ENCODE peak calls at places on chromosomes 13 and 19, in ten cellular contexts. X is stromal cell of bone marrow; I is NCI-H345; M is activated naive CD4-positive, alpha-beta T cell; Y is body of pancreas; Q is RWPE1; A is lung; L is D341Med; G is fibroblast of pulmonary artery; H is foreskin fibroblast. Z is an unnamed sample.

GRCh38 chr19:12995596-12996541 is 594 bp downstream of the NFIX start:
- DNase-seq in X (no peak), I (no peak), M (no peak), Y (peak), Q (no peak), A (no peak), L (peak), G (peak), H (peak), Z (no peak)

GRCh38 chr13:95307507-95307906 is 6.3 kb upstream of the ABCC4 start:
- DNase-seq in X (no peak), I (no peak), M (no peak), Y (no peak), Q (no peak), A (no peak), L (no peak), G (no peak), H (no peak), Z (no peak)

GRCh38 chr19:50835785-50836542 is 2.6 kb upstream of the KLK15 start:
- DNase-seq in X (peak), I (peak), M (peak), Y (peak), Q (peak), A (peak), L (peak), G (peak), H (peak), Z (peak)

GRCh38 chr13:98976941-98977340 is 923 bp downstream of the DOCK9 start:
- DNase-seq in X (no peak), I (no peak), M (no peak), Y (no peak), Q (no peak), A (no peak), L (no peak), G (peak), H (no peak), Z (no peak)

GRCh38 chr13:48232420-48233096 is 448 bp upstream of the ITM2B start:
- DNase-seq in X (no peak), I (no peak), M (no peak), Y (no peak), Q (no peak), A (no peak), L (peak), G (no peak), H (peak), Z (no peak)

GRCh38 chr13:111866731-111867245 is 200.2 kb upstream of the SOX1 start:
- DNase-seq in X (no peak), I (no peak), M (no peak), Y (no peak), Q (no peak), A (no peak), L (no peak), G (no peak), H (no peak), Z (no peak)

GRCh38 chr13:23715092-23715761 is 145.0 kb downstream of the TNFRSF19 start:
- DNase-seq in X (no peak), I (no peak), M (no peak), Y (no peak), Q (no peak), A (no peak), L (peak), G (no peak), H (no peak), Z (no peak)

GRCh38 chr13:58953638-58954037 is 1210.1 kb downstream of the DIAPH3 start:
- DNase-seq in X (no peak), I (no peak), M (no peak), Y (no peak), Q (no peak), A (no peak), L (no peak), G (no peak), H (no peak), Z (no peak)

GRCh38 chr19:55079400-55080038 is 3.9 kb downstream of the EPS8L1 start:
- DNase-seq in X (no peak), I (no peak), M (no peak), Y (no peak), Q (no peak), A (no peak), L (no peak), G (no peak), H (no peak), Z (no peak)

GRCh38 chr19:2613507-2614295 is 88.8 kb downstream of the GNG7 start:
- DNase-seq in X (no peak), I (peak), M (peak), Y (peak), Q (no peak), A (no peak), L (peak), G (peak), H (peak), Z (no peak)

GRCh38 chr13:105090244-105090643 is 1445.2 kb downstream of the EFNB2 start:
- DNase-seq in X (no peak), I (no peak), M (no peak), Y (no peak), Q (no peak), A (no peak), L (no peak), G (peak), H (peak), Z (no peak)

GRCh38 chr19:54218960-54219661 is 3.7 kb downstream of the LILRB3 start:
- DNase-seq in X (no peak), I (no peak), M (no peak), Y (no peak), Q (no peak), A (no peak), L (no peak), G (no peak), H (no peak), Z (no peak)

GRCh38 chr19:15241259-15241658 is 9.0 kb upstream of the EPHX3 start:
- DNase-seq in X (no peak), I (no peak), M (no peak), Y (no peak), Q (no peak), A (no peak), L (no peak), G (no peak), H (no peak), Z (no peak)

GRCh38 chr19:7874080-7874856 is at the start of gene PRR36:
- DNase-seq in X (no peak), I (peak), M (no peak), Y (peak), Q (no peak), A (peak), L (peak), G (no peak), H (peak), Z (no peak)

GRCh38 chr13:46553886-46554855 is 1.2 kb downstream of the LRCH1 start:
- DNase-seq in X (no peak), I (peak), M (peak), Y (peak), Q (peak), A (peak), L (peak), G (peak), H (peak), Z (peak)

GRCh38 chr13:107450931-107451330 is 764.4 kb downstream of the LIG4 start:
- DNase-seq in X (peak), I (no peak), M (no peak), Y (no peak), Q (peak), A (peak), L (no peak), G (peak), H (no peak), Z (no peak)

GRCh38 chr19:51783373-51783772 is 11.6 kb upstream of the FPR3 start:
- DNase-seq in X (no peak), I (no peak), M (no peak), Y (no peak), Q (peak), A (no peak), L (no peak), G (peak), H (peak), Z (no peak)

GRCh38 chr19:29528350-29528945 is 2.7 kb downstream of the VSTM2B start:
- DNase-seq in X (peak), I (no peak), M (no peak), Y (peak), Q (peak), A (no peak), L (peak), G (peak), H (peak), Z (no peak)

GRCh38 chr13:44389856-44390255 is 16.2 kb downstream of the SERP2 start:
- DNase-seq in X (no peak), I (no peak), M (no peak), Y (no peak), Q (no peak), A (no peak), L (no peak), G (no peak), H (peak), Z (no peak)

GRCh38 chr13:70424428-70424827 is 316.2 kb upstream of the KLHL1 start:
- DNase-seq in X (no peak), I (peak), M (no peak), Y (peak), Q (no peak), A (no peak), L (no peak), G (no peak), H (no peak), Z (no peak)

GRCh38 chr13:97160421-97160820 is 61.7 kb upstream of the MBNL2 start:
- DNase-seq in X (no peak), I (no peak), M (no peak), Y (no peak), Q (no peak), A (no peak), L (no peak), G (no peak), H (no peak), Z (no peak)

GRCh38 chr19:54114340-54114826 is 1.1 kb downstream of the TFPT start:
- DNase-seq in X (peak), I (no peak), M (peak), Y (peak), Q (no peak), A (peak), L (peak), G (peak), H (peak), Z (peak)

GRCh38 chr19:19642506-19643157 is 825 bp downstream of the GMIP start:
- DNase-seq in X (no peak), I (no peak), M (peak), Y (no peak), Q (no peak), A (no peak), L (peak), G (no peak), H (peak), Z (no peak)

GRCh38 chr19:19110410-19111137 is 27.7 kb downstream of the TMEM161A start:
- DNase-seq in X (no peak), I (no peak), M (no peak), Y (no peak), Q (no peak), A (no peak), L (peak), G (no peak), H (peak), Z (no peak)

GRCh38 chr13:75794663-75795062 is 158.5 kb downstream of the LMO7 start:
- DNase-seq in X (no peak), I (no peak), M (no peak), Y (no peak), Q (no peak), A (no peak), L (no peak), G (no peak), H (no peak), Z (no peak)

GRCh38 chr19:44685877-44686276 is 13.1 kb upstream of the CEACAM16 start:
- DNase-seq in X (no peak), I (no peak), M (no peak), Y (no peak), Q (no peak), A (no peak), L (no peak), G (peak), H (peak), Z (no peak)

GRCh38 chr19:46609511-46610412 is 8.6 kb downstream of the CALM3 start:
- DNase-seq in X (no peak), I (no peak), M (no peak), Y (peak), Q (no peak), A (no peak), L (no peak), G (no peak), H (no peak), Z (no peak)

GRCh38 chr19:18412610-18413239 is 6.5 kb upstream of the SSBP4 start:
- DNase-seq in X (no peak), I (no peak), M (no peak), Y (no peak), Q (no peak), A (no peak), L (no peak), G (no peak), H (no peak), Z (no peak)

GRCh38 chr19:461664-462551 is 1.1 kb upstream of the SHC2 start:
- DNase-seq in X (no peak), I (peak), M (no peak), Y (peak), Q (peak), A (no peak), L (peak), G (no peak), H (peak), Z (no peak)

GRCh38 chr13:108326318-108326717 is 56.8 kb downstream of the TNFSF13B start:
- DNase-seq in X (no peak), I (peak), M (no peak), Y (no peak), Q (no peak), A (no peak), L (no peak), G (peak), H (no peak), Z (no peak)

GRCh38 chr13:30731658-30732390 is 3.5 kb upstream of the ALOX5AP start:
- DNase-seq in X (no peak), I (no peak), M (no peak), Y (peak), Q (no peak), A (no peak), L (no peak), G (no peak), H (no peak), Z (no peak)

GRCh38 chr19:50777830-50778303 is 7.6 kb downstream of the GPR32 start:
- DNase-seq in X (no peak), I (no peak), M (no peak), Y (no peak), Q (no peak), A (no peak), L (no peak), G (peak), H (peak), Z (no peak)

GRCh38 chr13:108850706-108851105 is 221.3 kb downstream of the MYO16 start:
- DNase-seq in X (no peak), I (no peak), M (no peak), Y (no peak), Q (no peak), A (no peak), L (no peak), G (no peak), H (peak), Z (no peak)

GRCh38 chr13:44648392-44649117 is 72.4 kb upstream of the TSC22D1 start:
- DNase-seq in X (no peak), I (no peak), M (no peak), Y (peak), Q (no peak), A (no peak), L (peak), G (peak), H (peak), Z (no peak)

Z was measured in activated gamma-delta T cell.